ENCODE peak calls at places on chromosomes 3 and 15, in ten cellular contexts. Q is left ventricle myocardium inferior; G is CD4-positive, alpha-beta T cell; F is neuronal stem cell; Y is psoas muscle; B is uterus; H is fibroblast of lung; O is tibial artery; W is stomach; A is AG04450. L is an unnamed sample.

GRCh38 chr15:74827632-74828031 is 1.2 kb downstream of the CPLX3 start:
- DNase-seq in H (no peak), Q (no peak), A (no peak), O (no peak), G (no peak), B (no peak), W (no peak), F (no peak), Y (no peak), L (no peak)

GRCh38 chr3:115388166-115388565 is 235.1 kb upstream of the GAP43 start:
- DNase-seq in Q (no peak), W (no peak), A (no peak), G (no peak), H (peak), B (peak), Y (no peak), O (no peak), F (no peak), L (no peak)

GRCh38 chr3:57919987-57920386 is 88.2 kb upstream of the FLNB start:
- DNase-seq in W (no peak), H (no peak), Q (no peak), O (no peak), F (no peak), Y (no peak), G (no peak), B (no peak), A (no peak), L (no peak)

GRCh38 chr15:51758645-51759044 is 7.2 kb downstream of the TMOD2 start:
- DNase-seq in Q (peak), W (peak), H (peak), O (no peak), G (no peak), A (no peak), F (no peak), B (peak), Y (peak), L (peak)

GRCh38 chr15:78004919-78005634 is 72.4 kb downstream of the TBC1D2B start:
- DNase-seq in Q (peak), B (peak), F (no peak), W (peak), Y (peak), H (peak), G (no peak), O (peak), A (peak), L (peak)

GRCh38 chr3:19866751-19867347 is 67.2 kb downstream of the EFHB start:
- DNase-seq in B (peak), Y (no peak), G (no peak), W (peak), H (peak), A (no peak), F (peak), Q (no peak), O (no peak), L (peak)

GRCh38 chr3:165883866-165884478 is 46.7 kb upstream of the BCHE start:
- DNase-seq in A (no peak), G (no peak), O (no peak), Q (no peak), B (no peak), W (no peak), Y (no peak), H (peak), F (no peak), L (no peak)

GRCh38 chr3:127949446-127949845 is 34.4 kb downstream of the KBTBD12 start:
- DNase-seq in Q (no peak), B (no peak), W (no peak), H (no peak), F (no peak), O (no peak), G (no peak), Y (no peak), A (no peak), L (no peak)

GRCh38 chr15:24877174-24877573 is 77.6 kb upstream of the SNRPN start:
- DNase-seq in F (no peak), H (peak), Q (no peak), B (no peak), G (no peak), A (no peak), O (no peak), Y (no peak), W (no peak), L (no peak)

GRCh38 chr3:178474526-178474925 is 61.7 kb upstream of the KCNMB2 start:
- DNase-seq in G (no peak), O (no peak), F (no peak), B (no peak), W (no peak), Y (no peak), Q (no peak), A (no peak), H (no peak), L (no peak)

GRCh38 chr15:42679285-42680141 is 57.4 kb downstream of the CDAN1 start:
- DNase-seq in O (no peak), Y (no peak), H (no peak), Q (no peak), A (no peak), F (no peak), G (no peak), B (no peak), W (no peak), L (no peak)

GRCh38 chr3:8328971-8329370 is 172.7 kb upstream of the LMCD1 start:
- DNase-seq in O (no peak), B (no peak), G (no peak), F (no peak), H (no peak), W (no peak), A (no peak), Y (no peak), Q (no peak), L (no peak)

GRCh38 chr15:41919201-41919820 is 25.5 kb upstream of the SPTBN5 start:
- DNase-seq in Q (no peak), F (no peak), H (peak), B (no peak), G (no peak), Y (no peak), W (no peak), O (peak), A (no peak), L (peak)

GRCh38 chr3:122886251-122886650 is 91.4 kb downstream of the SLC49A4 start:
- DNase-seq in A (no peak), O (no peak), B (no peak), Y (no peak), W (no peak), G (no peak), Q (no peak), F (no peak), H (no peak), L (no peak)

GRCh38 chr3:63279000-63279366 is 875 bp downstream of the SYNPR start:
- DNase-seq in F (no peak), O (no peak), A (no peak), H (no peak), W (no peak), G (no peak), Y (no peak), Q (no peak), B (no peak), L (no peak)

GRCh38 chr15:90343391-90343790 is 8.7 kb upstream of the ZNF774 start:
- DNase-seq in B (no peak), Y (no peak), H (peak), F (no peak), W (no peak), O (no peak), Q (no peak), A (no peak), G (no peak), L (no peak)

GRCh38 chr3:168071971-168072645 is 23.6 kb downstream of the GOLIM4 start:
- DNase-seq in O (no peak), W (no peak), A (no peak), H (no peak), Y (no peak), F (no peak), B (no peak), Q (no peak), G (no peak), L (no peak)

GRCh38 chr3:73848173-73848751 is 223.5 kb upstream of the PDZRN3 start:
- DNase-seq in A (no peak), Q (no peak), O (no peak), H (peak), W (no peak), F (peak), Y (no peak), G (no peak), B (no peak), L (no peak)

GRCh38 chr15:66095871-66096710 is 157.5 kb downstream of the MEGF11 start:
- DNase-seq in F (no peak), Q (no peak), Y (no peak), H (no peak), B (no peak), O (peak), A (no peak), W (no peak), G (no peak), L (no peak)

GRCh38 chr3:150238043-150238802 is 169.9 kb upstream of the TSC22D2 start:
- DNase-seq in F (no peak), Y (no peak), A (no peak), Q (no peak), B (no peak), G (no peak), H (no peak), W (no peak), O (no peak), L (peak)

GRCh38 chr3:125110876-125111480 is 55.2 kb upstream of the HEG1 start:
- DNase-seq in G (no peak), O (no peak), Y (no peak), Q (no peak), F (no peak), B (no peak), H (no peak), W (no peak), A (no peak), L (no peak)

GRCh38 chr3:9026320-9027040 is 63.2 kb upstream of the RAD18 start:
- DNase-seq in B (no peak), A (no peak), Y (no peak), G (no peak), H (no peak), O (no peak), Q (no peak), F (no peak), W (no peak), L (no peak)

GRCh38 chr15:59437473-59437776 is 561 bp upstream of the FAM81A start:
- DNase-seq in O (no peak), H (no peak), Y (no peak), Q (no peak), F (no peak), A (no peak), B (no peak), W (no peak), G (no peak), L (no peak)

GRCh38 chr3:42652611-42653302 is 740 bp upstream of the ZBTB47 start:
- DNase-seq in B (peak), O (peak), G (no peak), Y (peak), F (no peak), H (peak), A (peak), W (peak), Q (peak), L (peak)

GRCh38 chr15:71798641-71799040 is 11.7 kb upstream of the NR2E3 start:
- DNase-seq in A (no peak), B (no peak), Q (no peak), G (no peak), Y (no peak), W (no peak), F (no peak), H (no peak), O (no peak), L (no peak)

GRCh38 chr15:78811124-78811824 is at the start of gene ADAMTS7:
- DNase-seq in F (peak), B (peak), G (peak), O (peak), A (peak), W (peak), Q (peak), Y (peak), H (peak), L (peak)

GRCh38 chr3:38267689-38268477 is 2.3 kb downstream of the SLC22A13 start:
- DNase-seq in F (no peak), H (no peak), O (no peak), B (no peak), Y (no peak), A (no peak), G (no peak), W (no peak), Q (no peak), L (no peak)

GRCh38 chr15:40217166-40217785 is 21.6 kb upstream of the PAK6 start:
- DNase-seq in Y (no peak), W (peak), O (no peak), F (peak), G (peak), A (peak), H (peak), Q (no peak), B (peak), L (peak)

GRCh38 chr3:158725348-158725966 is 6.8 kb downstream of the RARRES1 start:
- DNase-seq in F (no peak), G (no peak), A (peak), O (peak), H (peak), W (no peak), Y (no peak), Q (no peak), B (peak), L (peak)

GRCh38 chr3:141114816-141115458 is 63.8 kb downstream of the SPSB4 start:
- DNase-seq in O (no peak), H (no peak), A (no peak), Q (no peak), G (no peak), F (no peak), B (no peak), W (no peak), Y (no peak), L (peak)

GRCh38 chr3:127473244-127474024 is 117.1 kb downstream of the TPRA1 start:
- DNase-seq in B (no peak), O (no peak), H (no peak), W (peak), Y (no peak), G (no peak), Q (no peak), A (no peak), F (no peak), L (no peak)

GRCh38 chr3:110995461-110996226 is 76.0 kb upstream of the NECTIN3 start:
- DNase-seq in A (no peak), F (no peak), O (no peak), B (no peak), W (no peak), G (no peak), Q (no peak), Y (no peak), H (peak), L (no peak)

GRCh38 chr15:50224606-50225005 is 40.9 kb downstream of the HDC start:
- DNase-seq in A (no peak), G (no peak), Q (no peak), O (no peak), B (no peak), W (no peak), H (peak), F (no peak), Y (no peak), L (no peak)

GRCh38 chr3:41127414-41127813 is 71.9 kb upstream of the CTNNB1 start:
- DNase-seq in B (no peak), A (no peak), F (no peak), H (no peak), G (no peak), W (no peak), O (no peak), Q (no peak), Y (no peak), L (no peak)

GRCh38 chr3:41126961-41127360 is 72.3 kb upstream of the CTNNB1 start:
- DNase-seq in G (no peak), H (no peak), O (no peak), B (no peak), Y (no peak), Q (no peak), W (no peak), F (no peak), A (no peak), L (no peak)

GRCh38 chr3:41126475-41126874 is 72.8 kb upstream of the CTNNB1 start:
- DNase-seq in H (no peak), O (no peak), Q (no peak), G (no peak), F (no peak), W (no peak), Y (no peak), A (no peak), B (no peak), L (no peak)

GRCh38 chr3:41129731-41130130 is 69.6 kb upstream of the CTNNB1 start:
- DNase-seq in B (no peak), Q (no peak), Y (no peak), G (no peak), W (no peak), A (no peak), H (no peak), F (no peak), O (no peak), L (no peak)

DNA sequence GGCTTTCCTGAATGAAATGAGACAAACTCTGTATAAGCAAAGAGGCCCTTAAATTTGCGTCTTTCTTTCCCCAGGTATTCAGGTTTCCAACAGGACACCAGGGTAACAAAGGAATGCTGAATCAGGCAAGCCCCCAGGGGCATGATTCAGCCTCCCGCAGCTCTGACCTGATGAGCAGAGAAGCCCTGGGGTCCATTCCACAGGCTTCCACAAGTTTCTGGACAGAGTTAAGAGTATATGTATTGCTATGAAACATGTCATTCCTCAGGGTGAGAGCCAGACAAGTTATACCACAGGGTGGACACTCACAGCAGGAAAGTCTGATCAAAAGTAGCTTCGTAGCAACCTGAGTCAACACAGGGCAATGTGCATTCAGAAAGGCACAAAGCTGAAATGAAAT is 68.1 kb upstream of the CTNNB1 start:
- DNase-seq in A (no peak), H (no peak), O (no peak), Y (no peak), F (no peak), W (no peak), B (no peak), Q (no peak), G (no peak), L (no peak)
- H3K27ac ChIP-seq in A (no peak), H (no peak), O (no peak), Y (no peak), F (no peak), W (no peak), B (no peak), Q (no peak), G (no peak), L (no peak)

GRCh38 chr3:10374311-10374710 is 53.4 kb upstream of the SEC13 start:
- DNase-seq in B (no peak), Y (no peak), O (no peak), G (no peak), Q (no peak), A (no peak), F (no peak), H (no peak), W (no peak), L (no peak)

GRCh38 chr3:10373686-10374261 is 52.9 kb upstream of the SEC13 start:
- DNase-seq in Q (no peak), H (peak), B (no peak), Y (no peak), F (no peak), G (no peak), W (no peak), A (no peak), O (no peak), L (no peak)

GRCh38 chr3:10370429-10370828 is 49.5 kb upstream of the SEC13 start:
- DNase-seq in O (no peak), B (no peak), W (no peak), G (no peak), Q (no peak), A (peak), Y (peak), F (no peak), H (peak), L (no peak)

GRCh38 chr3:10371167-10371566 is 50.3 kb upstream of the SEC13 start:
- DNase-seq in H (no peak), G (no peak), O (no peak), A (no peak), F (no peak), Q (no peak), B (no peak), W (no peak), Y (no peak), L (no peak)

DNA sequence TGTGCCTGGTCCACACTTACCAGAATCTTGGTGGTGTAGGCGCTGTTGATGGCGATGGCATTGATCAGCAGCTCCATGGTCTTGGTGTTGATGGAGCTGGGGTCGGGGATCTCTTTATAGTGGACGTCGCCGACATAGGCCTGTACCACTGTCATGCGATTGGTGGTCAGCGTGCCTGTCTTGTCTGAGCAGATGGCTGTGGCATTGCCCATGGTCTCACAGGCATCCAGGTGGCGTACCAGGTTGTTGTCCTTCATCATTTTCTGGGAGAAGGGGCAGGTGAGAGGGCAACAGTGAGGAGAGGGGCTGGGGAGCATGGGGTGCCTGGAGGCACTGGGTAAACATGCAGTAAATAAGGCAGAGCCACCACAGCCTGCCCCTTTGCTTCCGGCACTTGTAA is 50.9 kb upstream of the SEC13 start:
- DNase-seq in B (no peak), F (no peak), H (no peak), A (no peak), G (no peak), W (no peak), Q (no peak), O (no peak), Y (peak), L (no peak)
- H3K27ac ChIP-seq in B (no peak), F (no peak), H (no peak), A (no peak), G (no peak), W (no peak), Q (no peak), O (no peak), Y (no peak), L (no peak)

GRCh38 chr3:155661730-155662129 is 83.1 kb downstream of the PLCH1 start:
- DNase-seq in Q (no peak), A (no peak), H (no peak), W (no peak), Y (no peak), B (no peak), O (no peak), F (no peak), G (no peak), L (no peak)

GRCh38 chr3:155661042-155661441 is 83.8 kb downstream of the PLCH1 start:
- DNase-seq in G (no peak), Y (no peak), B (no peak), Q (no peak), W (no peak), A (no peak), H (no peak), F (no peak), O (no peak), L (no peak)

GRCh38 chr3:155670320-155670719 is 74.6 kb downstream of the PLCH1 start:
- DNase-seq in A (no peak), Q (no peak), F (no peak), O (no peak), H (no peak), W (no peak), Y (no peak), G (no peak), B (no peak), L (no peak)

GRCh38 chr3:155667988-155668387 is 76.9 kb downstream of the PLCH1 start:
- DNase-seq in H (no peak), F (no peak), A (no peak), Y (no peak), Q (no peak), W (no peak), B (no peak), O (no peak), G (no peak), L (no peak)

DNA sequence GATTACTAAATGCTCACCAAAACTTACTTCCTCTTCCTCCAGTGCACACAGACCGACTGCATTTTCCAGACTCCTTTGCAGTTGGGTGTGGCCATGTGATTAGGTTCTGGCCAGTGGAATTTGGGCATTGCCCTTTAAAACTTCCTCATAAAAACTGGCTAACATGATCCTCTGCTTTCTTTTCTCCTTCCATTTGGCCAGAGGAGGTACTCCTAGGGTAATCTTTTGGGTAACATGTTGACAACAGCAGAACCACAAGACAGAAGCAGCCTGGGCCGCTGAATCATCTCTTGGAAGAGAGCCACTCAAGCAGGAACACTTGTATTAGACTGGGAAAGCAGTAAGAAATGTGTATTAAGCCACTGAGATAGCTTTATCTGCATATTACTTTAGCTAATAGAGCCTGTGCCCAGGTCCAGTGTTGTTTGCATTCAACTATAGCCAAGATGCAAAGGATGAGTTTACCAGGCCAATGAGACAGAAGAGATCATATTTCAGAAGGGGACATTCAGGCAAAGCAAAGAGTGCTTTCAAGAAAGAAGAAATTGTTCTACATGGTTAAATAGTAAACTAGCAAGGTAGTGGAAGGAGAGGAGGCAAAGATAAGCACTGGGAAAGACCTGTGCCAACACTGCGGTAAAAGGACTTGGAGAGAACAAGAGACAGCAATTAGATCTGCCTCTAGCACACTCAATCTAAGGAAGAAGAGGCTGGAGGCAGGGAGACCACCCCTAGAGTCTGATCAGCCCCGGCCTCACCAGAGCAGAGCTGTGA is 79.8 kb downstream of the PLCH1 start:
- DNase-seq in O (peak), Y (peak), W (peak), G (no peak), B (peak), F (no peak), A (peak), H (peak), Q (peak), L (peak)
- H3K27ac ChIP-seq in O (no peak), Y (no peak), W (peak), G (no peak), B (peak), F (no peak), A (no peak), H (no peak), Q (peak), L (peak)

GRCh38 chr3:15323063-15323462 is 9.3 kb downstream of the SH3BP5 start:
- DNase-seq in Q (no peak), G (no peak), O (no peak), A (no peak), F (no peak), H (no peak), W (no peak), Y (no peak), B (no peak), L (no peak)
- H3K27ac ChIP-seq in Q (no peak), G (no peak), O (no peak), A (no peak), F (no peak), H (no peak), W (no peak), Y (no peak), B (peak), L (no peak)

L was measured in body of pancreas.